ENCODE peak calls at places on chromosome 22, in seven cellular contexts. F is stomach, S is SK-N-SH, N is sigmoid colon, P is transverse colon, D is GM12878, V is suprapubic skin. W is an unnamed sample. For H3K9me3, the result is how much of the 10 kb centered on the place peaks cover.

GRCh38 chr22:19680287-19680881 is 33.9 kb upstream of the SEPTIN5 start:
- DNase-seq in F (no peak), S (no peak), N (no peak), P (no peak), D (no peak), V (peak), W (no peak)

GRCh38 chr22:34135749-34136148 is 215.5 kb upstream of the LARGE1 start:
- DNase-seq in F (no peak), S (no peak), N (no peak), P (no peak), D (no peak), V (no peak), W (no peak)

GRCh38 chr22:37454857-37455686 is 27.8 kb upstream of the ELFN2 start:
- DNase-seq in F (peak), S (no peak), N (no peak), P (no peak), D (no peak), V (no peak), W (no peak)

GRCh38 chr22:27223317-27224177 is 566.2 kb downstream of the MIAT start:
- DNase-seq in F (no peak), S (no peak), N (no peak), P (no peak), D (no peak), V (no peak), W (no peak)

GRCh38 chr22:39534092-39534506 is 1.6 kb upstream of the RPS19BP1 start:
- DNase-seq in F (no peak), S (no peak), N (no peak), P (no peak), D (no peak), V (no peak), W (peak)

GRCh38 chr22:46894081-46894671 is 131.7 kb downstream of the TBC1D22A start:
- DNase-seq in F (peak), S (peak), N (no peak), P (no peak), D (no peak), V (no peak), W (no peak)

GRCh38 chr22:26550498-26551033 is 38.3 kb upstream of the TFIP11 start:
- DNase-seq in F (no peak), S (no peak), N (no peak), P (no peak), D (no peak), V (no peak), W (no peak)

GRCh38 chr22:27791494-27792241 is 9.9 kb downstream of the MN1 start:
- DNase-seq in F (no peak), S (no peak), N (no peak), P (no peak), D (no peak), V (no peak), W (no peak)

GRCh38 chr22:22520020-22520656 is at the start of gene ZNF280A:
- DNase-seq in F (no peak), S (no peak), N (no peak), P (no peak), D (no peak), V (no peak), W (no peak)

GRCh38 chr22:33302549-33302948 is 244.4 kb upstream of the SYN3 start:
- DNase-seq in F (no peak), S (no peak), N (no peak), P (no peak), D (no peak), V (no peak), W (no peak)

GRCh38 chr22:36850016-36850415 is 10.8 kb upstream of the NCF4 start:
- DNase-seq in F (no peak), S (no peak), N (no peak), P (no peak), D (no peak), V (no peak), W (no peak)

GRCh38 chr22:47022075-47022473 is 259.6 kb downstream of the TBC1D22A start:
- DNase-seq in F (peak), S (no peak), N (peak), P (no peak), D (no peak), V (peak), W (no peak)

GRCh38 chr22:17436981-17437410 is 67.7 kb downstream of the CECR2 start:
- DNase-seq in F (no peak), S (no peak), N (no peak), P (no peak), D (no peak), V (no peak), W (no peak)

GRCh38 chr22:37918149-37918548 is 12.1 kb downstream of the MICALL1 start:
- DNase-seq in F (no peak), S (no peak), N (no peak), P (no peak), D (no peak), V (no peak), W (no peak)

GRCh38 chr22:46413725-46414379 is 78.3 kb downstream of the TRMU start:
- DNase-seq in F (no peak), S (no peak), N (no peak), P (no peak), D (no peak), V (no peak), W (no peak)

GRCh38 chr22:24181088-24181995 is at the start of gene SUSD2:
- DNase-seq in F (peak), S (no peak), N (no peak), P (peak), D (no peak), V (no peak), W (no peak)

GRCh38 chr22:37491106-37491505 is 4.9 kb upstream of the MFNG start:
- DNase-seq in F (no peak), S (no peak), N (no peak), P (no peak), D (no peak), V (no peak), W (no peak)

GRCh38 chr22:37165066-37165465 is 15.3 kb upstream of the IL2RB start:
- DNase-seq in F (no peak), S (no peak), N (no peak), P (no peak), D (no peak), V (no peak), W (no peak)

GRCh38 chr22:19745155-19746133 is 15.1 kb upstream of the TBX1 start:
- DNase-seq in F (no peak), S (no peak), N (no peak), P (no peak), D (no peak), V (no peak), W (no peak)

GRCh38 chr22:16933924-16934282 is 74.1 kb downstream of the GAB4 start:
- DNase-seq in F (no peak), S (no peak), N (no peak), P (no peak), D (no peak), V (no peak), W (no peak)

GRCh38 chr22:16824718-16825687 is at the start of gene XKR3:
- DNase-seq in F (no peak), S (no peak), N (no peak), P (no peak), D (peak), V (no peak), W (no peak)

GRCh38 chr22:39731881-39732555 is 161.5 kb downstream of the CACNA1I start:
- DNase-seq in F (no peak), S (no peak), N (no peak), P (no peak), D (no peak), V (no peak), W (no peak)

GRCh38 chr22:39898997-39899396 is 1.9 kb upstream of the GRAP2 start:
- DNase-seq in F (no peak), S (no peak), N (no peak), P (no peak), D (peak), V (no peak), W (no peak)

GRCh38 chr22:44425356-44425755 is 72.7 kb downstream of the RTL6 start:
- DNase-seq in F (no peak), S (no peak), N (peak), P (no peak), D (no peak), V (no peak), W (no peak)

GRCh38 chr22:44828193-44828592 is 75.8 kb downstream of the ARHGAP8 start:
- DNase-seq in F (no peak), S (peak), N (no peak), P (no peak), D (no peak), V (no peak), W (no peak)

GRCh38 chr22:36875741-36876140 is 14.9 kb downstream of the NCF4 start:
- DNase-seq in F (no peak), S (no peak), N (no peak), P (no peak), D (no peak), V (no peak), W (no peak)

GRCh38 chr22:48331691-48332220 is 1495.9 kb downstream of the BRD1 start:
- DNase-seq in F (no peak), S (no peak), N (no peak), P (no peak), D (no peak), V (no peak), W (no peak)
- H3K9me3 ChIP-seq in F (under half), S (under half), N (under half), P (under half), D (under half), V (under half), W (under half)

DNA sequence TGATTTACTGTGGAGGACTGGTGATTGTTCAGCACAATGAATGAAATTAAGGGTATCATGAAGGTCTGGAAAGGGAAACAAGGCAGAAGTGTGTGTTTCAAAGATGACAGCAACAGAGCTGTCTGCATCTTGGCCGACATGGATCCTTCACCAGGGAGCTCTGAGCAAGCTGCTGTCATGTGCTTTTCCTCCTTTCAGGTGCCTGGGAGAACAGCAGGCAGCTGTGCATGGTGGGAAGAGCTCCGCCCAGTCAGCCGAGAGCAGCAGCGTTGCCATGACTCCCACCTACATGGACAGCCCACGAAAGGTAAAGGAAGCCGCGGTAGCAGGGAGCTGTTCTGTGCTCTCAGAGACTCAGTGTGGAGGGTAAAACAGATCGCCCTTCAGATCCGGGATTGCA is 87.1 kb upstream of the YWHAH start:
- DNase-seq in F (no peak), S (no peak), N (no peak), P (no peak), D (no peak), V (no peak), W (no peak)
- H3K4me3 ChIP-seq in F (no peak), S (no peak), N (no peak), P (no peak), D (no peak), V (no peak), W (no peak)

GRCh38 chr22:41308544-41308947 is 7.2 kb downstream of the ZC3H7B start:
- DNase-seq in F (no peak), S (no peak), N (no peak), P (peak), D (no peak), V (no peak), W (no peak)
- TF ChIP-seq EP300 in F (no peak), S (no peak), N (no peak), P (no peak), D (no peak), V (no peak), W (no peak)

DNA sequence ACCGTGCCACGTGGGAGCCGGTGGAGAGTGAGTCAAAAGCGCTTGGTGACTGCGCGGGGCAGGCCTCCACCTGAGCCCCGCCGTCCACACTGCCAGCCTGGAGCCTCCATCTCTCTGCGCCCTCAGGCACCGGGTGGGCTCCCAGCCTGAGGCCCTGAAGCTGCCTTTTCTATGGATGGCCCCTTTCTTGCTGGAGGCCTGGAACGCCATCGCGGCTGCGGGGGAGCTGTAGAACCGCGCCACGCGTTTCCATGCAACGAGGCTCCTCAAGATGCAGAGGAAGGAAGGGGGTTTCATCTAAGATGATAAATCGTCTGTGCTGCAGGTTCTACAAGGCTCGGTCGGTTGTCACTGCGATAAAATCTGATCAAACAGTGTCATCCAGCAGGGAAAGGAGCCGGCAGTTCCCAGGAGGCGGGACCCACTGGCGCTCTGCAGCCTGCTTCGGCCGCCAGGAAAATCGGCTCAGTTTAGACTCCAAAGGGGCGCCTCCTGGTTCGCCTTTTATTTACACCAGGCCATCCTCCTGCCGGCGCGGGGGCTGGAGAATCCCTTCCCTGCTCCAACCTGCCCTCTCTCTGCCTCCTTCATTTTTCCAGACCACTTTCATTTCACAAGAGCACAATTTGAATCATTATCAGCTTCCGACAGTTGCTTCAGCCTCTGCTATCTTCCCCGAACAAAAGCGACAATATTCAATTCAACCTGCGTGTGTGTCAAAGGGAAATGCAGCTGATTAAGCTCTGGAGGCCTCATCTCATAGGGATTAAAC is 624.4 kb downstream of the BRD1 start:
- DNase-seq in F (peak), S (peak), N (peak), P (no peak), D (no peak), V (peak), W (peak)
- H3K9me3 ChIP-seq in F (under half), S (under half), N (under half), P (under half), D (under half), V (under half), W (under half)